ENCODE peak calls at places on chromosome 21, in five cellular contexts. G is progenitor cell of endocrine pancreas, O is RWPE1, I is foreskin fibroblast, S is Calu3. Q is an unnamed sample.

GRCh38 chr21:46150491-46151121 is 4.8 kb downstream of the FTCD start:
- DNase-seq in G (no peak), O (no peak), S (no peak), I (peak), Q (no peak)

GRCh38 chr21:42652527-42653491 is 612 bp upstream of the PDE9A start:
- DNase-seq in I (peak), S (peak), G (peak), O (no peak), Q (no peak)

GRCh38 chr21:44038063-44038462 is 26.0 kb downstream of the TRAPPC10 start:
- DNase-seq in I (no peak), O (no peak), S (no peak), G (no peak), Q (no peak)

GRCh38 chr21:28317177-28317950 is 675.3 kb downstream of the LTN1 start:
- DNase-seq in S (no peak), I (no peak), G (no peak), O (no peak), Q (no peak)

GRCh38 chr21:42010507-42011493 is 640 bp upstream of the ZBTB21 start:
- DNase-seq in S (peak), O (peak), G (peak), I (peak), Q (peak)

GRCh38 chr21:42313501-42313969 is 1.7 kb downstream of the TFF3 start:
- DNase-seq in S (no peak), I (no peak), G (no peak), O (no peak), Q (no peak)

GRCh38 chr21:45365608-45366241 is 39.2 kb upstream of the COL18A1 start:
- DNase-seq in G (no peak), I (peak), O (no peak), S (no peak), Q (no peak)

GRCh38 chr21:28253378-28253777 is 739.3 kb downstream of the LTN1 start:
- DNase-seq in S (no peak), I (peak), G (no peak), O (peak), Q (no peak)

GRCh38 chr21:38323721-38324591 is 67.2 kb downstream of the KCNJ15 start:
- DNase-seq in S (no peak), I (peak), O (peak), G (no peak), Q (no peak)

GRCh38 chr21:31133243-31133830 is 95.1 kb upstream of the KRTAP19-8 start:
- DNase-seq in G (no peak), I (no peak), S (no peak), O (no peak), Q (peak)
- TF ChIP-seq CTCF in G (no peak), I (no peak), S (no peak), O (no peak), Q (no peak)

GRCh38 chr21:34761758-34762330 is 93.0 kb downstream of the CLIC6 start:
- DNase-seq in O (peak), S (no peak), G (no peak), I (no peak), Q (no peak)

GRCh38 chr21:34764715-34765284 is 96.0 kb downstream of the CLIC6 start:
- DNase-seq in O (no peak), I (no peak), S (no peak), G (no peak), Q (no peak)

GRCh38 chr21:34765619-34766018 is 96.8 kb downstream of the CLIC6 start:
- DNase-seq in G (no peak), S (no peak), O (no peak), I (no peak), Q (no peak)

GRCh38 chr21:34766862-34767261 is 98.1 kb downstream of the CLIC6 start:
- DNase-seq in I (no peak), G (no peak), O (no peak), S (no peak), Q (no peak)

DNA sequence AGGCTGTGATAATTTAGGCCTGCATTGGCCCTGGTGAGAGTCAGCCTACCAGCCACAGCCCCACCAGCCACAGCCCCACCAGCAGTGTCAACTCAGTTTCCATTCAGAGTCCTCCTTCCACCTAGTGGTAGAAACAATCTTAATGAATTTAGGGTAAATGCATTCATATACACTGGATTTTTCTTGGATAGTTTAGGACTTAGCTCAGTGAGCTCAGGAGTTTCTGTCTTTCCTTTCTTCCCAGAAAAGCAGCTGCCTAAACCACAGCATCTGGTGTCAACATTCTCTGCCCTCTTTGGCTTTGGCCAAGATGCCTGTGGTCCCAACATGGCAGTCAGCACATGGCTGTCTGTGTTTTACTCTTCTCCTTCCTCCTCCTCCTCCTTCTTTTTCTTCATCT is 94.0 kb downstream of the CLIC6 start:
- DNase-seq in O (no peak), S (no peak), I (peak), G (no peak), Q (no peak)
- TF ChIP-seq CTCF in O (no peak), S (no peak), I (peak), G (no peak), Q (no peak)

DNA sequence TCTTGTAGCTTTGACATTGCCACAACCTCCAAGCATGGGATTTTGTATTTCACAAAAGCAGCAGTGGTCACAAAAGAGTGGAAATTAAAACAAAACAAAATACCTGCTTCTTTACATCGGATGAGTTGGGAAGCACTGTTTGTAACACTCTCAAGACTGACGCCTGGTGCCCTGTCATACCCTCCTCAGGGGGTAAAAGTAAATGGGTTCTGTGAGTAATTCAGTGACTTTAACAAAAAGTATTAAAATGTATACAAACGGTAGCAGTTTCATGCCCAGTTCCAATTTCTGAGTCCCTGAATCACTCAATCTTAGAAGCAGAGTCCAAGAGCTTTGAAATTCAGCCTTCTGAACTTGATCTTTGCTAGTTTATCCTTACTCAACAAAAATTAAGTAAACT is 152.5 kb downstream of the TIAM1 start:
- DNase-seq in O (no peak), G (no peak), I (no peak), S (no peak), Q (no peak)
- TF ChIP-seq CTCF in O (no peak), G (no peak), I (no peak), S (no peak), Q (no peak)

GRCh38 chr21:25887166-25887565 is 152.4 kb downstream of the GABPA start:
- DNase-seq in O (no peak), I (no peak), S (no peak), G (no peak), Q (no peak)
- TF ChIP-seq CTCF in O (no peak), I (no peak), S (no peak), G (peak), Q (no peak)

Q was measured in activated CD8-positive, alpha-beta T cell treated with anti-CD3 and anti-CD28 coated beads for 36 hours.